ENCODE peak calls at places on chromosomes 6 and 20, in six cellular contexts. C is right atrium auricular region, N is pancreas, M is cardiac muscle cell, Q is esophagus squamous epithelium, S is AG08396. K is an unnamed sample.

GRCh38 chr20:63216849-63217471 is 1.0 kb upstream of the YTHDF1 start:
- DNase-seq in C (no peak), Q (no peak), M (no peak), N (no peak), S (no peak), K (no peak)

GRCh38 chr6:29919506-29919905 is 22.8 kb upstream of the HLA-A start:
- DNase-seq in S (no peak), M (no peak), Q (no peak), N (no peak), C (no peak), K (no peak)

GRCh38 chr6:142635130-142635529 is 309.8 kb downstream of the HIVEP2 start:
- DNase-seq in Q (no peak), S (peak), N (no peak), C (no peak), M (no peak), K (no peak)

GRCh38 chr6:161400650-161401049 is 126.8 kb upstream of the AGPAT4 start:
- DNase-seq in Q (no peak), N (no peak), C (no peak), S (no peak), M (no peak), K (no peak)

GRCh38 chr20:64159286-64159680 is 5.0 kb upstream of the MYT1 start:
- DNase-seq in S (no peak), Q (no peak), C (no peak), M (no peak), N (no peak), K (no peak)

GRCh38 chr6:108737594-108738546 is 110.4 kb upstream of the ARMC2 start:
- DNase-seq in N (no peak), Q (no peak), M (no peak), S (peak), C (peak), K (no peak)

GRCh38 chr6:114342086-114342825 is 567 bp downstream of the HS3ST5 start:
- DNase-seq in C (no peak), S (peak), Q (no peak), N (peak), M (peak), K (peak)

GRCh38 chr20:34709836-34710567 is 5.9 kb downstream of the TP53INP2 start:
- DNase-seq in N (peak), M (peak), S (peak), C (peak), Q (no peak), K (no peak)

GRCh38 chr6:43766964-43767461 is 3.0 kb upstream of the VEGFA start:
- DNase-seq in S (no peak), N (no peak), C (no peak), M (no peak), Q (no peak), K (no peak)

GRCh38 chr6:156808287-156808686 is 31.1 kb downstream of the ARID1B start:
- DNase-seq in N (no peak), S (no peak), Q (no peak), C (no peak), M (peak), K (no peak)

GRCh38 chr6:28789553-28790083 is 134.2 kb downstream of the TRIM27 start:
- DNase-seq in M (peak), C (peak), N (no peak), Q (no peak), S (peak), K (peak)

GRCh38 chr6:129499871-129500219 is 210.1 kb downstream of the ARHGAP18 start:
- DNase-seq in Q (no peak), N (no peak), M (no peak), S (no peak), C (no peak), K (no peak)

GRCh38 chr6:54056105-54056504 is 55.1 kb upstream of the MLIP start:
- DNase-seq in Q (no peak), S (no peak), M (no peak), C (no peak), N (no peak), K (no peak)

GRCh38 chr6:139588076-139588639 is 213.7 kb upstream of the CITED2 start:
- DNase-seq in N (peak), C (no peak), Q (no peak), M (peak), S (no peak), K (no peak)

GRCh38 chr20:51135926-51136325 is 113.0 kb upstream of the KCNG1 start:
- DNase-seq in S (no peak), M (no peak), C (no peak), Q (no peak), N (no peak), K (no peak)

GRCh38 chr20:46770330-46771194 is 61.1 kb downstream of the SLC2A10 start:
- DNase-seq in S (no peak), M (no peak), C (no peak), N (no peak), Q (no peak), K (no peak)

GRCh38 chr20:18090044-18090443 is 32.3 kb upstream of the OVOL2 start:
- DNase-seq in N (no peak), M (no peak), S (no peak), C (no peak), Q (no peak), K (no peak)

GRCh38 chr6:26524722-26525360 is 13.3 kb upstream of the HMGN4 start:
- DNase-seq in Q (no peak), C (no peak), M (no peak), N (no peak), S (no peak), K (no peak)

GRCh38 chr6:167995302-167995701 is 2.2 kb upstream of the KIF25 start:
- DNase-seq in N (no peak), S (no peak), C (no peak), M (no peak), Q (no peak), K (no peak)

GRCh38 chr20:61045876-61046585 is 206.0 kb upstream of the CDH4 start:
- DNase-seq in N (peak), S (no peak), C (no peak), M (no peak), Q (no peak), K (no peak)

GRCh38 chr6:31794866-31795615 is 511 bp downstream of the VARS1 start:
- DNase-seq in Q (no peak), S (peak), C (no peak), M (peak), N (peak), K (no peak)

GRCh38 chr6:47391675-47392074 is 82.0 kb upstream of the TNFRSF21 start:
- DNase-seq in N (no peak), M (no peak), S (no peak), Q (no peak), C (no peak), K (no peak)

GRCh38 chr6:1820714-1821113 is 211.0 kb downstream of the FOXC1 start:
- DNase-seq in C (no peak), N (no peak), S (no peak), M (no peak), Q (no peak), K (no peak)

GRCh38 chr20:48463916-48464315 is 363.9 kb downstream of the PREX1 start:
- DNase-seq in S (peak), C (no peak), N (no peak), M (peak), Q (no peak), K (no peak)

GRCh38 chr6:39051399-39052122 is 3.0 kb downstream of the GLP1R start:
- DNase-seq in C (no peak), M (no peak), Q (no peak), N (no peak), S (no peak), K (peak)

GRCh38 chr20:10171864-10172751 is 46.5 kb upstream of the SNAP25 start:
- DNase-seq in C (peak), N (peak), Q (no peak), S (peak), M (peak), K (no peak)

GRCh38 chr6:85674604-85675003 is 31.9 kb upstream of the SYNCRIP start:
- DNase-seq in Q (no peak), S (no peak), C (no peak), N (no peak), M (no peak), K (no peak)

GRCh38 chr6:163955752-163956151 is 541.2 kb downstream of the QKI start:
- DNase-seq in Q (no peak), C (no peak), S (no peak), M (no peak), N (no peak), K (no peak)

GRCh38 chr20:45969712-45970634 is 2.0 kb downstream of the ZNF335 start:
- DNase-seq in C (no peak), M (peak), N (peak), Q (no peak), S (peak), K (peak)

GRCh38 chr6:38184780-38185080 is 365.2 kb downstream of the ZFAND3 start:
- DNase-seq in N (no peak), C (no peak), Q (no peak), S (no peak), M (no peak), K (no peak)

GRCh38 chr20:63756648-63756991 is 17.0 kb downstream of the SLC2A4RG start:
- DNase-seq in N (peak), C (no peak), Q (no peak), S (no peak), M (no peak), K (peak)

GRCh38 chr20:17556842-17557674 is 12.8 kb upstream of the DSTN start:
- DNase-seq in C (no peak), S (no peak), Q (no peak), M (no peak), N (peak), K (no peak)

GRCh38 chr20:31559704-31560093 is 45.4 kb upstream of the ID1 start:
- DNase-seq in C (no peak), N (no peak), M (no peak), S (no peak), Q (no peak), K (no peak)

GRCh38 chr6:170050591-170051041 is 240.3 kb downstream of the DLL1 start:
- DNase-seq in N (no peak), S (no peak), Q (no peak), C (peak), M (no peak), K (no peak)